ENCODE peak calls at places on chromosomes 3 and 15, in six cellular contexts. One of them, this sample, is unnamed.

GRCh38 chr3:115246621-115247020 is 99.5 kb upstream of the ZBTB20 start:
- DNase-seq in lower lobe of right lung: no peak
- DNase-seq in stimulated activated naive CD8-positive, alpha-beta T cell treated with anti-CD3 and anti-CD28 coated beads, Interleukin-15, amount 100 ng/mL, for 72 hours: no peak
- DNase-seq in T-helper 17 cell: no peak
- DNase-seq in HTR-8/SVneo: no peak
- DNase-seq in dorsolateral prefrontal cortex: no peak
- DNase-seq in this sample: no peak

GRCh38 chr15:57567909-57568308 is 23.8 kb upstream of the MYZAP start:
- DNase-seq in dorsolateral prefrontal cortex: no peak
- DNase-seq in HTR-8/SVneo: no peak
- DNase-seq in lower lobe of right lung: no peak
- DNase-seq in T-helper 17 cell: no peak
- DNase-seq in stimulated activated naive CD8-positive, alpha-beta T cell treated with anti-CD3 and anti-CD28 coated beads, Interleukin-15, amount 100 ng/mL, for 72 hours: no peak
- DNase-seq in this sample: no peak

GRCh38 chr15:32718822-32719716 is 1.3 kb downstream of the GREM1 start:
- DNase-seq in HTR-8/SVneo: peak; percentile 20
- DNase-seq in lower lobe of right lung: peak; percentile 48
- DNase-seq in stimulated activated naive CD8-positive, alpha-beta T cell treated with anti-CD3 and anti-CD28 coated beads, Interleukin-15, amount 100 ng/mL, for 72 hours: no peak
- DNase-seq in T-helper 17 cell: no peak
- DNase-seq in dorsolateral prefrontal cortex: no peak
- DNase-seq in this sample: no peak

GRCh38 chr15:82540055-82540983 is at the start of gene RPS17:
- DNase-seq in HTR-8/SVneo: peak; percentile 95
- DNase-seq in T-helper 17 cell: peak; percentile 100
- DNase-seq in dorsolateral prefrontal cortex: peak; percentile 95
- DNase-seq in stimulated activated naive CD8-positive, alpha-beta T cell treated with anti-CD3 and anti-CD28 coated beads, Interleukin-15, amount 100 ng/mL, for 72 hours: peak; percentile 99
- DNase-seq in lower lobe of right lung: peak; percentile 98
- DNase-seq in this sample: peak; percentile 96

GRCh38 chr3:39108309-39108708 is 829 bp downstream of the TTC21A start:
- DNase-seq in T-helper 17 cell: no peak
- DNase-seq in dorsolateral prefrontal cortex: no peak
- DNase-seq in HTR-8/SVneo: no peak
- DNase-seq in stimulated activated naive CD8-positive, alpha-beta T cell treated with anti-CD3 and anti-CD28 coated beads, Interleukin-15, amount 100 ng/mL, for 72 hours: peak; percentile 48
- DNase-seq in lower lobe of right lung: no peak
- DNase-seq in this sample: peak; percentile 1

GRCh38 chr15:86555114-86555513 is 475.4 kb downstream of the AGBL1 start:
- DNase-seq in dorsolateral prefrontal cortex: no peak
- DNase-seq in T-helper 17 cell: no peak
- DNase-seq in stimulated activated naive CD8-positive, alpha-beta T cell treated with anti-CD3 and anti-CD28 coated beads, Interleukin-15, amount 100 ng/mL, for 72 hours: no peak
- DNase-seq in lower lobe of right lung: no peak
- DNase-seq in HTR-8/SVneo: no peak
- DNase-seq in this sample: no peak

GRCh38 chr15:84572231-84572630 is 28.6 kb upstream of the ZSCAN2 start:
- DNase-seq in dorsolateral prefrontal cortex: no peak
- DNase-seq in stimulated activated naive CD8-positive, alpha-beta T cell treated with anti-CD3 and anti-CD28 coated beads, Interleukin-15, amount 100 ng/mL, for 72 hours: no peak
- DNase-seq in T-helper 17 cell: no peak
- DNase-seq in lower lobe of right lung: no peak
- DNase-seq in HTR-8/SVneo: no peak
- DNase-seq in this sample: no peak

GRCh38 chr15:57635300-57635944 is 43.7 kb downstream of the MYZAP start:
- DNase-seq in dorsolateral prefrontal cortex: no peak
- DNase-seq in T-helper 17 cell: no peak
- DNase-seq in stimulated activated naive CD8-positive, alpha-beta T cell treated with anti-CD3 and anti-CD28 coated beads, Interleukin-15, amount 100 ng/mL, for 72 hours: no peak
- DNase-seq in lower lobe of right lung: no peak
- DNase-seq in HTR-8/SVneo: no peak
- DNase-seq in this sample: peak; percentile 77

GRCh38 chr15:37014566-37014965 is 85.8 kb downstream of the MEIS2 start:
- DNase-seq in dorsolateral prefrontal cortex: no peak
- DNase-seq in lower lobe of right lung: no peak
- DNase-seq in HTR-8/SVneo: no peak
- DNase-seq in stimulated activated naive CD8-positive, alpha-beta T cell treated with anti-CD3 and anti-CD28 coated beads, Interleukin-15, amount 100 ng/mL, for 72 hours: no peak
- DNase-seq in T-helper 17 cell: no peak
- DNase-seq in this sample: no peak

GRCh38 chr3:65858749-65859148 is 180.0 kb downstream of the MAGI1 start:
- DNase-seq in stimulated activated naive CD8-positive, alpha-beta T cell treated with anti-CD3 and anti-CD28 coated beads, Interleukin-15, amount 100 ng/mL, for 72 hours: no peak
- DNase-seq in T-helper 17 cell: no peak
- DNase-seq in dorsolateral prefrontal cortex: no peak
- DNase-seq in lower lobe of right lung: no peak
- DNase-seq in HTR-8/SVneo: no peak
- DNase-seq in this sample: no peak

GRCh38 chr15:22968356-22968755 is 11.8 kb downstream of the CYFIP1 start:
- DNase-seq in T-helper 17 cell: no peak
- DNase-seq in stimulated activated naive CD8-positive, alpha-beta T cell treated with anti-CD3 and anti-CD28 coated beads, Interleukin-15, amount 100 ng/mL, for 72 hours: no peak
- DNase-seq in lower lobe of right lung: no peak
- DNase-seq in dorsolateral prefrontal cortex: no peak
- DNase-seq in HTR-8/SVneo: peak; percentile 31
- DNase-seq in this sample: no peak

GRCh38 chr15:40192942-40193341 is 32.1 kb downstream of the BUB1B start:
- DNase-seq in HTR-8/SVneo: no peak
- DNase-seq in lower lobe of right lung: no peak
- DNase-seq in T-helper 17 cell: no peak
- DNase-seq in dorsolateral prefrontal cortex: no peak
- DNase-seq in stimulated activated naive CD8-positive, alpha-beta T cell treated with anti-CD3 and anti-CD28 coated beads, Interleukin-15, amount 100 ng/mL, for 72 hours: no peak
- DNase-seq in this sample: no peak

This sample was measured in heart left ventricle.